ENCODE peak calls at places on chromosome 1, in six cellular contexts. S is aorta; O is HFF-Myc; G is hepatocyte; U is stimulated activated CD4-positive, alpha-beta T cell treated with anti-CD3 and anti-CD28 coated beads, Interleukin-1b, Interleukin-23, amount 100 ng/mL, for 1 hour; X is GM13977. W is an unnamed sample.

GRCh38 chr1:219917281-219917680 is 11.1 kb downstream of the SLC30A10 start:
- DNase-seq in X (no peak), U (no peak), O (no peak), G (no peak), S (no peak), W (no peak)

GRCh38 chr1:94739521-94740061 is 80.6 kb upstream of the SLC44A3 start:
- DNase-seq in S (peak; percentile 87), X (no peak), O (peak; percentile 77), U (no peak), G (no peak), W (no peak)

GRCh38 chr1:173870252-173871075 is 2.3 kb downstream of the ZBTB37 start:
- DNase-seq in X (peak; percentile 55), S (no peak), O (no peak), U (no peak), G (no peak), W (no peak)

GRCh38 chr1:212037900-212038299 is 2.4 kb downstream of the DTL start:
- DNase-seq in O (no peak), X (no peak), G (no peak), U (no peak), S (no peak), W (no peak)

GRCh38 chr1:230231739-230232075 is 164.7 kb downstream of the GALNT2 start:
- DNase-seq in X (no peak), G (peak; percentile 68), O (no peak), S (peak; percentile 89), U (no peak), W (peak; percentile 58)

GRCh38 chr1:24683713-24684162 is 40.6 kb downstream of the SRRM1 start:
- DNase-seq in O (peak; percentile 59), G (peak; percentile 86), U (no peak), S (no peak), X (no peak), W (no peak)

GRCh38 chr1:53693773-53694717 is 44.9 kb downstream of the GLIS1 start:
- DNase-seq in U (no peak), G (no peak), S (no peak), O (peak; percentile 36), X (no peak), W (no peak)

GRCh38 chr1:184051138-184051484 is 419 bp upstream of the TSEN15 start:
- DNase-seq in S (no peak), G (no peak), U (no peak), O (no peak), X (no peak), W (no peak)

GRCh38 chr1:36083219-36083618 is 675 bp upstream of the TEKT2 start:
- DNase-seq in S (peak; percentile 38), G (no peak), X (no peak), U (no peak), O (no peak), W (no peak)

GRCh38 chr1:101101362-101101761 is 75.8 kb upstream of the DPH5 start:
- DNase-seq in O (no peak), X (no peak), S (no peak), G (no peak), U (no peak), W (no peak)

GRCh38 chr1:190320952-190321351 is 156.7 kb downstream of the BRINP3 start:
- DNase-seq in S (no peak), G (peak; percentile 18), O (no peak), U (no peak), X (no peak), W (peak; percentile 32)

GRCh38 chr1:173392895-173393654 is 84.1 kb upstream of the PRDX6 start:
- DNase-seq in U (no peak), G (peak; percentile 39), S (no peak), X (no peak), O (peak; percentile 71), W (peak; percentile 2)

GRCh38 chr1:184843732-184844495 is 89.3 kb upstream of the EDEM3 start:
- DNase-seq in U (no peak), O (no peak), X (peak; percentile 45), G (no peak), S (no peak), W (no peak)

GRCh38 chr1:5667513-5668325 is 324.5 kb downstream of the NPHP4 start:
- DNase-seq in U (no peak), O (no peak), G (no peak), S (peak; percentile 65), X (no peak), W (peak; percentile 32)

GRCh38 chr1:204340137-204340536 is 19.6 kb downstream of the PLEKHA6 start:
- DNase-seq in O (no peak), G (no peak), S (no peak), U (no peak), X (no peak), W (no peak)

GRCh38 chr1:21084111-21084510 is 92.6 kb downstream of the EIF4G3 start:
- DNase-seq in U (no peak), S (no peak), G (no peak), O (no peak), X (no peak), W (no peak)

GRCh38 chr1:39720094-39720999 is 18.3 kb upstream of the PPIE start:
- DNase-seq in G (peak; percentile 77), O (peak; percentile 25), S (no peak), X (peak; percentile 43), U (no peak), W (peak; percentile 83)

W was measured in left kidney.